ENCODE peak calls at places on chromosomes 6 and 20, in five cellular contexts. One of them, this sample, is unnamed.

GRCh38 chr6:146990821-146991798 is 213.1 kb upstream of the STXBP5 start:
- DNase-seq in GM23338: no peak
- DNase-seq in HCT116: peak; percentile 19
- DNase-seq in K562: peak; percentile 37
- DNase-seq in vagina: no peak
- DNase-seq in this sample: no peak

GRCh38 chr6:139920027-139920851 is 545.8 kb upstream of the CITED2 start:
- DNase-seq in vagina: no peak
- DNase-seq in HCT116: no peak
- DNase-seq in K562: no peak
- DNase-seq in GM23338: no peak
- DNase-seq in this sample: no peak

GRCh38 chr6:52515219-52515960 is 61.5 kb downstream of the TRAM2 start:
- DNase-seq in K562: no peak
- DNase-seq in vagina: no peak
- DNase-seq in GM23338: no peak
- DNase-seq in HCT116: no peak
- DNase-seq in this sample: no peak

GRCh38 chr6:118377711-118378414 is 170.2 kb upstream of the PLN start:
- DNase-seq in vagina: no peak
- DNase-seq in K562: no peak
- DNase-seq in GM23338: peak; percentile 74
- DNase-seq in HCT116: no peak
- DNase-seq in this sample: no peak

GRCh38 chr6:65633516-65633915 is 73.5 kb downstream of the EYS start:
- DNase-seq in GM23338: no peak
- DNase-seq in K562: no peak
- DNase-seq in vagina: no peak
- DNase-seq in HCT116: no peak
- DNase-seq in this sample: no peak

GRCh38 chr6:138278326-138278725 is 60.0 kb upstream of the PBOV1 start:
- DNase-seq in GM23338: peak; percentile 61
- DNase-seq in HCT116: no peak
- DNase-seq in vagina: no peak
- DNase-seq in K562: no peak
- DNase-seq in this sample: no peak

GRCh38 chr6:150491131-150491795 is 108.4 kb upstream of the PLEKHG1 start:
- DNase-seq in K562: no peak
- DNase-seq in GM23338: no peak
- DNase-seq in HCT116: peak; percentile 57
- DNase-seq in vagina: no peak
- DNase-seq in this sample: no peak

GRCh38 chr6:15747354-15747883 is 84.6 kb upstream of the DTNBP1 start:
- DNase-seq in GM23338: no peak
- DNase-seq in vagina: no peak
- DNase-seq in HCT116: no peak
- DNase-seq in K562: no peak
- DNase-seq in this sample: no peak

GRCh38 chr6:31252625-31253024 is 19.3 kb downstream of the HLA-C start:
- DNase-seq in vagina: no peak
- DNase-seq in K562: no peak
- DNase-seq in GM23338: no peak
- DNase-seq in HCT116: no peak
- DNase-seq in this sample: no peak

GRCh38 chr6:20605061-20605460 is 70.8 kb downstream of the CDKAL1 start:
- DNase-seq in vagina: no peak
- DNase-seq in K562: no peak
- DNase-seq in HCT116: no peak
- DNase-seq in GM23338: no peak
- DNase-seq in this sample: no peak

GRCh38 chr20:52748235-52748950 is 223.8 kb upstream of the TSHZ2 start:
- DNase-seq in GM23338: no peak
- DNase-seq in HCT116: no peak
- DNase-seq in vagina: no peak
- DNase-seq in K562: no peak
- DNase-seq in this sample: no peak

GRCh38 chr6:51648774-51649173 is 438.6 kb downstream of the PKHD1 start:
- DNase-seq in vagina: no peak
- DNase-seq in K562: no peak
- DNase-seq in HCT116: no peak
- DNase-seq in GM23338: no peak
- DNase-seq in this sample: no peak

GRCh38 chr6:30682181-30683117 is 4.0 kb downstream of the PPP1R18 start:
- DNase-seq in GM23338: peak; percentile 50
- DNase-seq in vagina: no peak
- DNase-seq in HCT116: no peak
- DNase-seq in K562: peak; percentile 76
- DNase-seq in this sample: peak; percentile 94

GRCh38 chr6:148501178-148501590 is 158.5 kb downstream of the SASH1 start:
- DNase-seq in HCT116: peak; percentile 73
- DNase-seq in K562: no peak
- DNase-seq in vagina: peak; percentile 94
- DNase-seq in GM23338: no peak
- DNase-seq in this sample: no peak

GRCh38 chr20:46979603-46980241 is 85.1 kb downstream of the EYA2 start:
- DNase-seq in K562: no peak
- DNase-seq in GM23338: no peak
- DNase-seq in vagina: no peak
- DNase-seq in HCT116: no peak
- DNase-seq in this sample: no peak

GRCh38 chr20:60070791-60071190 is 112.6 kb downstream of the CDH26 start:
- DNase-seq in vagina: no peak
- DNase-seq in GM23338: no peak
- DNase-seq in K562: no peak
- DNase-seq in HCT116: no peak
- DNase-seq in this sample: no peak

GRCh38 chr6:155779421-155779820 is 323.8 kb upstream of the NOX3 start:
- DNase-seq in HCT116: no peak
- DNase-seq in GM23338: no peak
- DNase-seq in vagina: no peak
- DNase-seq in K562: no peak
- DNase-seq in this sample: no peak

GRCh38 chr6:6599468-6599873 is 11.0 kb downstream of the LY86 start:
- DNase-seq in HCT116: no peak
- DNase-seq in vagina: no peak
- DNase-seq in K562: no peak
- DNase-seq in GM23338: no peak
- DNase-seq in this sample: no peak

DNA sequence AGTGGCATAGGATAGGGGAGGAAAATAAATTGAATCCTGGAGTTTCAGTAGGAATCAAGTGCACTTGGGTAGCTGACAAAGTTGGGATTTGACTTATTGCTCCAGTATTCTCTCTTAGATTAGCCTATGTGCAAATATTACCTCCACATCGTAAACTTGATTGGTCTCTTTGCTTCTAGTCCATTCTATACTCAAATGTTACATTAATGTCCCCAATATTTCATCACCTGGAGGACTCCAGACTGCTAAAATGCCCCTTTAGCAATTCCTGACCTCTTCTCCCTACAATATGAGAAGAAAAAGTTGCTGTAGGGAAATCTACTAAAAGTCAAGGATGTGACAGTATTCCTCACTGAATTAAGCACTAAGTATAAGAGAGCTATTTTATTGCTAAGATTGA is 16.3 kb downstream of the AFDN start:
- DNase-seq in K562: no peak
- DNase-seq in GM23338: no peak
- DNase-seq in vagina: no peak
- DNase-seq in HCT116: no peak
- DNase-seq in this sample: no peak
- H3K4me1 ChIP-seq in K562: peaks cover 15% of the 10 kb centered on the region
- H3K4me1 ChIP-seq in GM23338: peaks cover 67% of the 10 kb centered on the region
- H3K4me1 ChIP-seq in vagina: peaks cover 28% of the 10 kb centered on the region
- H3K4me1 ChIP-seq in HCT116: peaks cover 14% of the 10 kb centered on the region
- H3K4me1 ChIP-seq in this sample: no peaks in the 10 kb centered on the region

GRCh38 chr6:108946695-108947094 is 98.5 kb downstream of the ARMC2 start:
- DNase-seq in GM23338: no peak
- DNase-seq in K562: no peak
- DNase-seq in vagina: no peak
- DNase-seq in HCT116: no peak
- DNase-seq in this sample: no peak
- H3K27ac ChIP-seq in GM23338: no peak overlapping the region
- H3K27ac ChIP-seq in K562: no peak overlapping the region
- H3K27ac ChIP-seq in vagina: peak overlapping the region; percentile 89
- H3K27ac ChIP-seq in HCT116: no peak overlapping the region
- H3K27ac ChIP-seq in this sample: no peak overlapping the region

DNA sequence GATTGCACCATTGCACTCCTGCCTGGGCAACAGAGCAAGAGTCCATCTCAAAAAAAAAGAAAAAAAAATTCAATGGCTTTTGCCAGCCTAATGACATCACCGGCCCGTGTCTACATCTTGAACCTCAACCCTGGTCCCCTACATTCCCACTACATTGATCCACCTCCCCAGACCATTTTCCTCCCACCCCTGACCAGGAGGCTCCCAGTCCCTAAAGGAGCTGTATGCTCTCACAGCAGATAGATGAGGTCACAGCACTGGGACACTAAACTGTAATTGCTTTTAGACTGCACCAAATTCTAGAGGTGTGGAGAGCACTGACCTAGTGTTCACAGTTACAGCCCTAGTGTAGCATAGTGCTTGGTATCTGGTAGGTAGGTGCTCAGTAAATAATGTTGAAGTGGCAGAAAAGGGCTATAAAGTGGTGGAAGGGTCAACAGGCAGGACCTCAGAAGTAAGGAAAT is 10.7 kb downstream of the TGIF2 start:
- DNase-seq in HCT116: no peak
- DNase-seq in GM23338: no peak
- DNase-seq in vagina: no peak
- DNase-seq in K562: no peak
- DNase-seq in this sample: no peak
- H3K27me3 ChIP-seq in HCT116: no peaks in the 10 kb centered on the region
- H3K27me3 ChIP-seq in GM23338: no peaks in the 10 kb centered on the region
- H3K27me3 ChIP-seq in vagina: no peaks in the 10 kb centered on the region
- H3K27me3 ChIP-seq in K562: no peaks in the 10 kb centered on the region
- H3K27me3 ChIP-seq in this sample: no peaks in the 10 kb centered on the region

GRCh38 chr6:144295981-144296767 is 11.0 kb downstream of the UTRN start:
- DNase-seq in HCT116: no peak
- DNase-seq in K562: no peak
- DNase-seq in GM23338: no peak
- DNase-seq in vagina: peak; percentile 64
- DNase-seq in this sample: no peak
- H3K4me1 ChIP-seq in HCT116: peaks cover 11% of the 10 kb centered on the region
- H3K4me1 ChIP-seq in K562: no peaks in the 10 kb centered on the region
- H3K4me1 ChIP-seq in GM23338: peaks cover 5% of the 10 kb centered on the region
- H3K4me1 ChIP-seq in vagina: peaks cover 47% of the 10 kb centered on the region
- H3K4me1 ChIP-seq in this sample: no peaks in the 10 kb centered on the region

GRCh38 chr20:57441510-57442154 is 50.4 kb downstream of the RBM38 start:
- DNase-seq in K562: no peak
- DNase-seq in HCT116: no peak
- DNase-seq in vagina: no peak
- DNase-seq in GM23338: no peak
- DNase-seq in this sample: no peak
- H3K27ac ChIP-seq in K562: no peak overlapping the region
- H3K27ac ChIP-seq in HCT116: no peak overlapping the region
- H3K27ac ChIP-seq in vagina: peak overlapping the region; percentile 81
- H3K27ac ChIP-seq in GM23338: no peak overlapping the region
- H3K27ac ChIP-seq in this sample: no peak overlapping the region

DNA sequence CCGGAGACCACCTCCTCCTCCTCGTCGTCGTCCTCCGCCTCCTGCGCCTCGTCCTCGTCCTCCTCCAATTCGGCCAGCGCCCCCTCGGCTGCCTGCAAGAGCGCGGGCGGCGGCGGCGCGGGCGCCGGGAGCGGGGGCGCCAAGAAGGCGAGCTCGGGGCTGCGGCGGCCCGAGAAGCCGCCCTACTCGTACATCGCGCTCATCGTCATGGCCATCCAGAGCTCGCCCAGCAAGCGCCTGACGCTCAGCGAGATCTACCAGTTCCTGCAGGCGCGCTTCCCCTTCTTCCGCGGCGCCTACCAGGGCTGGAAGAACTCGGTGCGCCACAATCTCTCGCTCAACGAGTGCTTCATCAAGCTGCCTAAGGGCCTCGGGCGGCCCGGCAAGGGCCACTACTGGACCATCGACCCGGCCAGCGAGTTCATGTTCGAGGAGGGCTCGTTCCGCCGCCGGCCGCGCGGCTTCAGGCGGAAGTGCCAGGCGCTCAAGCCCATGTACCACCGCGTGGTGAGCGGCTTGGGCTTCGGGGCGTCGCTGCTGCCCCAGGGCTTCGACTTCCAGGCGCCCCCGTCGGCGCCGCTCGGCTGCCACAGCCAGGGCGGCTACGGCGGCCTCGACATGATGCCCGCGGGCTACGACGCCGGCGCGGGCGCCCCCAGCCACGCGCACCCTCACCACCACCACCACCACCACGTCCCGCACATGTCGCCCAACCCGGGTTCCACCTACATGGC is 862 bp downstream of the FOXF2 start:
- DNase-seq in vagina: no peak
- DNase-seq in HCT116: no peak
- DNase-seq in K562: no peak
- DNase-seq in GM23338: peak; percentile 63
- DNase-seq in this sample: no peak
- H3K27me3 ChIP-seq in vagina: peaks cover 23% of the 10 kb centered on the region
- H3K27me3 ChIP-seq in HCT116: no peaks in the 10 kb centered on the region
- H3K27me3 ChIP-seq in K562: peaks cover 54% of the 10 kb centered on the region
- H3K27me3 ChIP-seq in GM23338: peaks cover 94% of the 10 kb centered on the region
- H3K27me3 ChIP-seq in this sample: peaks cover 38% of the 10 kb centered on the region